ENCODE peak calls at places on chromosomes 4 and X, in nine cellular contexts. O is tibial nerve, L is IMR-90, S is A549, T is spleen, V is ovary, Y is HCT116, D is sigmoid colon, C is transverse colon. I is an unnamed sample.

GRCh38 chr4:15938182-15938581 is 358 bp downstream of the FGFBP1 start:
- DNase-seq in O (no peak), L (no peak), S (peak), T (no peak), V (no peak), Y (peak), D (no peak), C (peak), I (peak)

GRCh38 chrX:13598877-13599276 is 29.5 kb downstream of the EGFL6 start:
- DNase-seq in O (no peak), L (peak), S (peak), T (no peak), V (no peak), Y (no peak), D (no peak), C (no peak), I (no peak)

GRCh38 chr4:39045791-39046221 is 13.6 kb upstream of the TMEM156 start:
- DNase-seq in O (no peak), L (peak), S (peak), T (no peak), V (no peak), Y (no peak), D (no peak), C (no peak), I (no peak)

GRCh38 chrX:55742649-55743048 is 25.1 kb downstream of the RRAGB start:
- DNase-seq in O (no peak), L (no peak), S (no peak), T (no peak), V (no peak), Y (no peak), D (no peak), C (no peak), I (no peak)

GRCh38 chr4:156113138-156113537 is 159.5 kb upstream of the CTSO start:
- DNase-seq in O (no peak), L (no peak), S (no peak), T (no peak), V (no peak), Y (no peak), D (no peak), C (no peak), I (no peak)

GRCh38 chrX:127317159-127317558 is 497.6 kb downstream of the PRR32 start:
- DNase-seq in O (no peak), L (no peak), S (no peak), T (no peak), V (no peak), Y (no peak), D (no peak), C (no peak), I (no peak)

GRCh38 chr4:81052119-81053068 is 21.9 kb downstream of the BMP3 start:
- DNase-seq in O (peak), L (peak), S (peak), T (no peak), V (peak), Y (peak), D (peak), C (peak), I (peak)

GRCh38 chr4:96154676-96155075 is 314.8 kb downstream of the PDHA2 start:
- DNase-seq in O (no peak), L (no peak), S (no peak), T (no peak), V (no peak), Y (no peak), D (no peak), C (no peak), I (no peak)

GRCh38 chr4:112842513-112842912 is 205.6 kb downstream of the LARP7 start:
- DNase-seq in O (no peak), L (no peak), S (no peak), T (no peak), V (no peak), Y (no peak), D (no peak), C (no peak), I (no peak)

GRCh38 chrX:71181558-71181909 is 36.9 kb downstream of the NLGN3 start:
- DNase-seq in O (no peak), L (no peak), S (no peak), T (no peak), V (peak), Y (no peak), D (no peak), C (peak), I (peak)

GRCh38 chrX:19839770-19840254 is 47.6 kb downstream of the SH3KBP1 start:
- DNase-seq in O (no peak), L (no peak), S (no peak), T (no peak), V (no peak), Y (peak), D (no peak), C (no peak), I (no peak)
- TF ChIP-seq CTCF in O (no peak), L (no peak), S (no peak), T (no peak), V (no peak), Y (no peak), D (no peak), C (no peak), I (no peak)

DNA sequence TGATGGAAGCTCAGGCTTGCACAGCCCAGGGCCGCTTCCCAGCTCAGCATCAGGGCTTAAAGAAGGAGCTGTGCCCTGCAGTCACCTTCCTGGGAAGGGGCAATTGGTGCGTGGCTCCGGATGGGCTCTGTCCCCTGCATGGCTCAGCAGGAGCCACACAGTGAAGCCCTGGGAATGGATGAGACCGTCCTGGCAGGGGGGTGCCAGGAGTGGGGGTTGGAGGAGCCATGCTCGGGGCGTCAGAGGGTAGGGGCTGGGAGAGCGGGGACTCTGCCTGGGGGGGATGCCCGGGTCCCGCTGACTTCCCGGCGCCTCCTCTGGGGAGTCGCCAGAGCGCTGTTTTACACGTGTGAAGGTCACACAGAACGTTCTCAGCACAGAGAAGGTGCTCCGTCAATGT is 184.1 kb downstream of the AFAP1 start:
- DNase-seq in O (no peak), L (no peak), S (no peak), T (peak), V (no peak), Y (no peak), D (no peak), C (no peak), I (no peak)
- H3K27ac ChIP-seq in O (no peak), L (no peak), S (no peak), T (no peak), V (no peak), Y (no peak), D (no peak), C (no peak), I (no peak)

DNA sequence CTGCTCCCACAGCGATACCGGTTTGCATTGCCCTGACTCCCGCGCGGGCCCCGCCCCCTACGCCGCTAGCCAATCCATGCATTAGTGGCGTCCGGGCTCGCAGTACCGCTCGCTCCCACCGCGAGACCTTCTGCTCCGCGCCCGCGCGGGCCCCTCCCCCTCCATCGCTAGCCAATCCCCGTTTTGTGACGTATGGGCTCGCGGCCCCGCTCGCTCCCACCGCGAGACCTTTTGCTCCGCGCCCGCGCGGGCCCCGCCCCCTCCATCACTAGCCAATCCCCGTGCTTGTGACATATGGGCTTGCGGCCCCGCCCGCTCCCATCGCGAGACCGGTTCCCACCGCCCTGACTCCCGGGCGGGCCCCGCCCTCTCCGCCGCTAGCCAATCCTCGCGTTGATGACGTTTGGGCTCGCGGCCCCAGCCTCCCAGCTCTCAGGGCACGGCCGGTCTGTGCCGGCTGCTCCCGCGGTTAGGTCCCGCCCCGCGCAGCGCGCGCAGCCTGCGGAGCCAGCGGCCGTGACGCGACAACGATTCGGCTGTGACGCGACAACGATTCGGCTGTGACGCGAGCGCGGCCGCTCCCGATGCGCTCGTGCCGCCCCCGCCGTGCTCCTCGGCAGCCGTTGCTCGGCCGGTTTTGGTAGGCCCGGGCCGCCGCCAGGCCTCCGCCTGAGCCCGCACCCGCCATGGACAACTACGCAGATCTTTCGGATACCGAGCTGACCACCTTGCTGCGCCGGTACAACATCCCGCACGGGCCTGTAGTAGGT is at the start of gene EMD:
- DNase-seq in O (peak), L (peak), S (peak), T (peak), V (peak), Y (peak), D (peak), C (peak), I (peak)
- TF ChIP-seq POLR2A in O (peak), L (peak), S (peak), T (peak), V (peak), Y (no peak), D (peak), C (peak), I (peak)

GRCh38 chr4:56051710-56052075 is 102.9 kb downstream of the CEP135 start:
- DNase-seq in O (no peak), L (no peak), S (no peak), T (no peak), V (no peak), Y (no peak), D (no peak), C (no peak), I (no peak)

GRCh38 chr4:56048621-56049427 is 100.1 kb downstream of the CEP135 start:
- DNase-seq in O (no peak), L (peak), S (peak), T (peak), V (peak), Y (peak), D (peak), C (peak), I (peak)

GRCh38 chr4:56050584-56050983 is 101.8 kb downstream of the CEP135 start:
- DNase-seq in O (no peak), L (no peak), S (no peak), T (no peak), V (no peak), Y (no peak), D (no peak), C (no peak), I (no peak)

GRCh38 chr4:56051049-56051709 is 102.4 kb downstream of the CEP135 start:
- DNase-seq in O (no peak), L (no peak), S (no peak), T (no peak), V (no peak), Y (no peak), D (no peak), C (no peak), I (no peak)

GRCh38 chr4:56049428-56050212 is 100.9 kb downstream of the CEP135 start:
- DNase-seq in O (no peak), L (no peak), S (peak), T (peak), V (no peak), Y (peak), D (no peak), C (peak), I (peak)
- TF ChIP-seq CTCF in O (no peak), L (no peak), S (no peak), T (no peak), V (no peak), Y (no peak), D (no peak), C (no peak), I (no peak)

GRCh38 chrX:42375080-42375479 is 402.9 kb downstream of the PPP1R2C start:
- DNase-seq in O (no peak), L (no peak), S (no peak), T (no peak), V (no peak), Y (no peak), D (no peak), C (no peak), I (no peak)
- H3K27ac ChIP-seq in O (no peak), L (no peak), S (no peak), T (no peak), V (no peak), Y (no peak), D (no peak), C (no peak), I (no peak)

DNA sequence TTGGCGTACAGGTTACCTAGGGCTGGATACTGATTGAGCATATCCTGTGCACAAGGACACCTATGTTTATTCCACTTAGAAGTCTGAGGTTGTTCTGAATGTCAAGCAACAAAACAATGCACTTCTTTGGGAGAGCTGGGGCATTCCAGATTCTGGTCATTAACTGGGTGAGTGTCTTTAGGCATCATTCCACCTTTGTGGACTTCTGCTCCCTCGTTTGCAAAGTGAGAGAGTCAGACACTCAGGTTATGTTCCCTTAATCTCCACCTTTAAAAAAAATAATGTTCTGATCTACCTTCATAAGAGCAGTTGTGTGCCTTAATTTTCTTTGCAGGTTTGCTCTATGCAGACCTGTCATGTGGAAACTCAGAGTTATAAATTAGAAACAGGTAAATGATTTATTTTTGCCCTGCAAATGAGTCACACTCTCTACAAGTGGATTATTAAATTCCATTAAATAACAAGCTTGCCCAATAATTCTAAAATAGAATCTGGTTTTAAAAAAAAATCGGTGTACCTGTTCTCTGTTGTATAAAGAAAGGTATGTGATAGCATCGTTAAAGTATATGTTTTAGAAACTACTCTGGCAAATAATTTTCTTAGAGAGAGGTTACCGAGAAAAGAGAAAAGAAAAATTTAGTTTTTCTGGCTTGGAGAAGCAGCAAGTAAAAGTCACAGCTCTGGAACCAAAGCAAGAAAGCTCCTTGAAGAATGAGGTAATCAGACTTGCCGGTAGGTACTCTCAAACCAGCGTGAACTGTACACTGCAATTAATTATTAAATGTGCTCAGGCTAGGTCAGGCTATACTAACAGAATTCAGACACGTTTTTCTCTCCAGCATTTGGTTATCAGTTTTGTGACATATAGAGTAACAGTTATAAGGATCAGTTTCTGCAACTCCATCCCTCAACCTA is 93.2 kb downstream of the SORBS2 start:
- DNase-seq in O (no peak), L (no peak), S (no peak), T (no peak), V (no peak), Y (no peak), D (no peak), C (no peak), I (no peak)
- TF ChIP-seq POLR2A in O (no peak), L (no peak), S (no peak), T (no peak), V (no peak), Y (no peak), D (no peak), C (no peak), I (no peak)